ENCODE peak calls at places on chromosomes 11 and 22, in five cellular contexts. G, A, E, J and O are unnamed samples. For H3K4me1, H3K27me3 and H3K36me3, the result is how much of the 10 kb centered on the place peaks cover.

GRCh38 chr11:132056689-132057088 is 686.3 kb downstream of the NTM start:
- DNase-seq in J (no peak), E (no peak), G (no peak), A (no peak), O (peak)

GRCh38 chr11:27933992-27934829 is 173.7 kb downstream of the KIF18A start:
- DNase-seq in J (no peak), G (no peak), E (no peak), A (no peak), O (no peak)

GRCh38 chr11:75349540-75350116 is 1.8 kb downstream of the ARRB1 start:
- DNase-seq in G (peak), A (no peak), J (peak), E (peak), O (no peak)

GRCh38 chr22:39543095-39543494 is 10.5 kb upstream of the RPS19BP1 start:
- DNase-seq in A (no peak), J (no peak), G (no peak), E (no peak), O (no peak)

GRCh38 chr11:17651061-17651460 is 68.3 kb upstream of the MYOD1 start:
- DNase-seq in A (no peak), J (no peak), G (no peak), E (no peak), O (no peak)

GRCh38 chr11:69361048-69361447 is 67.1 kb downstream of the MYEOV start:
- DNase-seq in A (no peak), G (no peak), E (no peak), J (no peak), O (no peak)

GRCh38 chr22:42544686-42545085 is 9.1 kb upstream of the SERHL2 start:
- DNase-seq in J (no peak), A (no peak), G (no peak), E (no peak), O (no peak)

GRCh38 chr11:61059260-61059752 is 43.0 kb upstream of the CD5 start:
- DNase-seq in A (no peak), J (no peak), E (no peak), G (no peak), O (no peak)

GRCh38 chr11:130766650-130767297 is 149.5 kb downstream of the SNX19 start:
- DNase-seq in A (no peak), G (no peak), E (no peak), J (no peak), O (no peak)

GRCh38 chr11:130762342-130763037 is 153.8 kb downstream of the SNX19 start:
- DNase-seq in J (no peak), G (no peak), E (no peak), A (no peak), O (no peak)

GRCh38 chr11:130765951-130766649 is 150.2 kb downstream of the SNX19 start:
- DNase-seq in G (no peak), E (no peak), A (no peak), J (no peak), O (no peak)

GRCh38 chr11:130763087-130763980 is 152.9 kb downstream of the SNX19 start:
- DNase-seq in A (no peak), G (no peak), J (no peak), E (no peak), O (no peak)

GRCh38 chr11:130765369-130765768 is 150.9 kb downstream of the SNX19 start:
- DNase-seq in A (no peak), G (no peak), E (no peak), J (no peak), O (no peak)
- H3K4me1 ChIP-seq in A (under half), G (under half), E (under half), J (under half), O (under half)

DNA sequence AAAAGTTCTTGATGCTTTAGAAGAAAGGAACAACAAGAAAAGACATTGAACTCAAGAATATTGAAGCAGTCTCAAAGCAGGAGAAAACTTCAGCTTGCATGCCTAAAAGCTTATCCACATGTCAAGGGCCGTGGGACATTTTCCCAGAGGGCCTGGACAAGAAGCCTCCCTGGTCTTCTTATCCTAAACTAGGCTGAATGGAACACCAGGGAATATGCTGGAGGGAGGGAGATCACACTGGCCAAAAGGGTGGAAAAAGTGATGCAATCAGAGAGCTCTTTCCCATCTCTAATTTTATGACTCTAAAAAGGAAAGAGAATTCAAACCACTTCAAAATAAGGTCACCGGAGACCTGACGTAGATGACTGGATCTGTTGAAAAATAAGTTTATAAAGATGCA is 107.2 kb downstream of the MPPED2 start:
- DNase-seq in J (peak), E (peak), G (peak), A (no peak), O (no peak)
- H3K27me3 ChIP-seq in J (under half), E (under half), G (under half), A (under half), O (under half)

GRCh38 chr22:25692965-25693565 is 48.9 kb upstream of the MYO18B start:
- DNase-seq in A (no peak), J (no peak), G (no peak), E (no peak), O (no peak)
- H3K36me3 ChIP-seq in A (under half), J (under half), G (under half), E (under half), O (under half)

GRCh38 chr11:66063900-66064299 is 6.2 kb upstream of the PACS1 start:
- DNase-seq in E (no peak), A (no peak), G (no peak), J (no peak), O (no peak)
- H3K4me1 ChIP-seq in E (under half), A (under half), G (under half), J (under half), O (under half)